ENCODE peak calls at places on chromosomes 16 and 17, in nine cellular contexts. A is effector memory CD4-positive, alpha-beta T cell; T is AG08396; U is epithelial cell of esophagus; P is stimulated activated CD8-positive, alpha-beta memory T cell treated with anti-CD3 and anti-CD28 coated beads, Interleukin-12 subunit alpha, Interleukin-12 subunit beta, amount 100 ng/mL, for 1 hour; B is prostate gland; O is RKO; X is D721Med; N is brain microvascular endothelial cell. L is an unnamed sample.

GRCh38 chr17:78783711-78784396 is 1.8 kb upstream of the CYTH1 start:
- DNase-seq in A (no peak), T (no peak), U (no peak), P (no peak), B (no peak), O (no peak), X (no peak), N (no peak), L (no peak)

GRCh38 chr16:15996432-15997109 is 47.2 kb downstream of the ABCC1 start:
- DNase-seq in A (no peak), T (peak; percentile 80), U (peak; percentile 40), P (no peak), B (no peak), O (peak; percentile 73), X (no peak), N (peak; percentile 79), L (peak; percentile 97)

GRCh38 chr16:24988593-24989338 is 26.4 kb downstream of the ARHGAP17 start:
- DNase-seq in A (no peak), T (peak; percentile 41), U (peak; percentile 85), P (no peak), B (peak; percentile 64), O (no peak), X (no peak), N (peak; percentile 77), L (peak; percentile 85)

GRCh38 chr17:77684803-77685580 is 273.5 kb upstream of the TNRC6C start:
- DNase-seq in A (no peak), T (no peak), U (no peak), P (no peak), B (no peak), O (no peak), X (no peak), N (no peak), L (no peak)

GRCh38 chr16:58426095-58426494 is 33.8 kb downstream of the GINS3 start:
- DNase-seq in A (no peak), T (no peak), U (no peak), P (peak; percentile 4), B (no peak), O (no peak), X (no peak), N (no peak), L (no peak)

GRCh38 chr17:60043846-60044245 is 34.9 kb downstream of the HEATR6 start:
- DNase-seq in A (no peak), T (no peak), U (no peak), P (no peak), B (no peak), O (no peak), X (no peak), N (no peak), L (no peak)

GRCh38 chr17:77303620-77304019 is 162.9 kb downstream of the SEC14L1 start:
- DNase-seq in A (no peak), T (no peak), U (no peak), P (no peak), B (no peak), O (no peak), X (no peak), N (no peak), L (peak; percentile 39)

GRCh38 chr17:34146440-34147043 is 108.5 kb upstream of the CCL2 start:
- DNase-seq in A (no peak), T (peak; percentile 12), U (peak; percentile 10), P (peak; percentile 2), B (peak; percentile 32), O (peak; percentile 37), X (no peak), N (no peak), L (no peak)

GRCh38 chr17:38702900-38703741 is 2.0 kb upstream of the MLLT6 start:
- DNase-seq in A (no peak), T (no peak), U (no peak), P (no peak), B (peak; percentile 15), O (peak; percentile 52), X (no peak), N (no peak), L (no peak)

GRCh38 chr16:16042076-16042475 is 92.7 kb downstream of the ABCC1 start:
- DNase-seq in A (no peak), T (peak; percentile 36), U (no peak), P (no peak), B (peak; percentile 74), O (no peak), X (no peak), N (peak; percentile 55), L (peak; percentile 86)

GRCh38 chr17:45225964-45226530 is 4.4 kb downstream of the FMNL1 start:
- DNase-seq in A (peak; percentile 95), T (no peak), U (peak; percentile 21), P (peak; percentile 90), B (no peak), O (no peak), X (no peak), N (no peak), L (peak; percentile 13)

GRCh38 chr16:20243731-20244281 is 83.5 kb downstream of the GP2 start:
- DNase-seq in A (no peak), T (no peak), U (no peak), P (no peak), B (no peak), O (no peak), X (no peak), N (no peak), L (no peak)

GRCh38 chr17:44971776-44972483 is 3.8 kb upstream of the C1QL1 start:
- DNase-seq in A (no peak), T (peak; percentile 74), U (peak; percentile 87), P (no peak), B (no peak), O (peak; percentile 73), X (no peak), N (peak; percentile 49), L (peak; percentile 81)

GRCh38 chr16:55433030-55433429 is 46.0 kb upstream of the MMP2 start:
- DNase-seq in A (no peak), T (no peak), U (no peak), P (no peak), B (no peak), O (no peak), X (no peak), N (no peak), L (no peak)

L was measured in fibroblast of lung.